ENCODE peak calls at places on chromosome 17, in seven cellular contexts. One of them, this sample, is unnamed.
A peak's percentile ranks its signal among the peaks of the same experiment; 100 is the strongest.

GRCh38 chr17:53032861-53033271 is 789.9 kb upstream of the KIF2B start:
- DNase-seq in GM12878: no peak
- DNase-seq in H1: peak; percentile 62
- DNase-seq in K562: no peak
- DNase-seq in SK-N-SH: peak; percentile 21
- DNase-seq in HepG2: peak; percentile 71
- DNase-seq in HCT116: peak; percentile 4
- DNase-seq in this sample: peak; percentile 9

GRCh38 chr17:2064511-2064910 is 9.6 kb downstream of the HIC1 start:
- DNase-seq in HCT116: no peak
- DNase-seq in H1: no peak
- DNase-seq in SK-N-SH: no peak
- DNase-seq in GM12878: no peak
- DNase-seq in HepG2: no peak
- DNase-seq in K562: no peak
- DNase-seq in this sample: no peak

GRCh38 chr17:73667184-73667959 is 23.1 kb upstream of the SDK2 start:
- DNase-seq in GM12878: no peak
- DNase-seq in HCT116: no peak
- DNase-seq in HepG2: no peak
- DNase-seq in K562: no peak
- DNase-seq in H1: no peak
- DNase-seq in SK-N-SH: peak; percentile 42
- DNase-seq in this sample: no peak

GRCh38 chr17:13736915-13737314 is 135.2 kb upstream of the HS3ST3A1 start:
- DNase-seq in H1: no peak
- DNase-seq in HCT116: no peak
- DNase-seq in SK-N-SH: no peak
- DNase-seq in GM12878: no peak
- DNase-seq in K562: no peak
- DNase-seq in HepG2: no peak
- DNase-seq in this sample: no peak

GRCh38 chr17:80678621-80679020 is 134.0 kb downstream of the RPTOR start:
- DNase-seq in SK-N-SH: no peak
- DNase-seq in HepG2: no peak
- DNase-seq in K562: peak; percentile 20
- DNase-seq in HCT116: no peak
- DNase-seq in GM12878: no peak
- DNase-seq in H1: no peak
- DNase-seq in this sample: no peak

GRCh38 chr17:21246698-21247097 is 6.5 kb downstream of the NATD1 start:
- DNase-seq in HepG2: no peak
- DNase-seq in SK-N-SH: no peak
- DNase-seq in HCT116: no peak
- DNase-seq in H1: no peak
- DNase-seq in K562: no peak
- DNase-seq in GM12878: no peak
- DNase-seq in this sample: no peak

GRCh38 chr17:61474235-61474927 is 22.2 kb downstream of the TBX4 start:
- DNase-seq in K562: no peak
- DNase-seq in HepG2: no peak
- DNase-seq in H1: no peak
- DNase-seq in HCT116: no peak
- DNase-seq in GM12878: no peak
- DNase-seq in SK-N-SH: no peak
- DNase-seq in this sample: no peak

GRCh38 chr17:72122668-72123495 is 2.1 kb downstream of the SOX9 start:
- DNase-seq in H1: peak; percentile 64
- DNase-seq in SK-N-SH: peak; percentile 72
- DNase-seq in HepG2: peak; percentile 86
- DNase-seq in K562: no peak
- DNase-seq in HCT116: no peak
- DNase-seq in GM12878: no peak
- DNase-seq in this sample: peak; percentile 49

GRCh38 chr17:81553616-81554181 is 1.5 kb upstream of the FAAP100 start:
- DNase-seq in K562: no peak
- DNase-seq in GM12878: peak; percentile 9
- DNase-seq in HepG2: no peak
- DNase-seq in HCT116: peak; percentile 16
- DNase-seq in SK-N-SH: peak; percentile 83
- DNase-seq in H1: no peak
- DNase-seq in this sample: no peak

GRCh38 chr17:1735834-1736347 is 6.8 kb upstream of the SERPINF2 start:
- DNase-seq in K562: no peak
- DNase-seq in HepG2: peak; percentile 54
- DNase-seq in HCT116: no peak
- DNase-seq in SK-N-SH: peak; percentile 38
- DNase-seq in H1: no peak
- DNase-seq in GM12878: no peak
- DNase-seq in this sample: no peak

GRCh38 chr17:9360610-9361571 is 214.7 kb downstream of the STX8 start:
- DNase-seq in HepG2: peak; percentile 90
- DNase-seq in HCT116: no peak
- DNase-seq in GM12878: no peak
- DNase-seq in H1: no peak
- DNase-seq in SK-N-SH: no peak
- DNase-seq in K562: no peak
- DNase-seq in this sample: peak; percentile 5

GRCh38 chr17:62565817-62566216 is 61.7 kb upstream of the MRC2 start:
- DNase-seq in H1: no peak
- DNase-seq in SK-N-SH: no peak
- DNase-seq in GM12878: no peak
- DNase-seq in HepG2: no peak
- DNase-seq in K562: no peak
- DNase-seq in HCT116: no peak
- DNase-seq in this sample: no peak

GRCh38 chr17:32281011-32281451 is 15.4 kb downstream of the RHBDL3 start:
- DNase-seq in HepG2: no peak
- DNase-seq in H1: peak; percentile 82
- DNase-seq in GM12878: no peak
- DNase-seq in K562: no peak
- DNase-seq in HCT116: no peak
- DNase-seq in SK-N-SH: no peak
- DNase-seq in this sample: no peak

GRCh38 chr17:78822552-78822951 is 18.1 kb downstream of the USP36 start:
- DNase-seq in K562: no peak
- DNase-seq in SK-N-SH: peak; percentile 69
- DNase-seq in HepG2: no peak
- DNase-seq in H1: no peak
- DNase-seq in HCT116: no peak
- DNase-seq in GM12878: no peak
- DNase-seq in this sample: no peak

GRCh38 chr17:48577946-48578615 is at the start of gene HOXB4:
- DNase-seq in GM12878: peak; percentile 43
- DNase-seq in SK-N-SH: no peak
- DNase-seq in H1: no peak
- DNase-seq in HepG2: no peak
- DNase-seq in K562: peak; percentile 87
- DNase-seq in HCT116: no peak
- DNase-seq in this sample: no peak

GRCh38 chr17:56110463-56111138 is 42.7 kb upstream of the ANKFN1 start:
- DNase-seq in K562: no peak
- DNase-seq in HCT116: no peak
- DNase-seq in HepG2: no peak
- DNase-seq in GM12878: no peak
- DNase-seq in SK-N-SH: no peak
- DNase-seq in H1: no peak
- DNase-seq in this sample: peak; percentile 89

GRCh38 chr17:49576121-49576905 is 642 bp downstream of the NXPH3 start:
- DNase-seq in GM12878: no peak
- DNase-seq in K562: peak; percentile 85
- DNase-seq in H1: peak; percentile 87
- DNase-seq in HepG2: no peak
- DNase-seq in HCT116: no peak
- DNase-seq in SK-N-SH: peak; percentile 93
- DNase-seq in this sample: peak; percentile 54

GRCh38 chr17:82948081-82948511 is 108.3 kb upstream of the ZNF750 start:
- DNase-seq in K562: no peak
- DNase-seq in H1: no peak
- DNase-seq in SK-N-SH: no peak
- DNase-seq in HepG2: no peak
- DNase-seq in HCT116: no peak
- DNase-seq in GM12878: no peak
- DNase-seq in this sample: no peak

GRCh38 chr17:31582151-31582907 is 190.9 kb downstream of the RAB11FIP4 start:
- DNase-seq in K562: no peak
- DNase-seq in SK-N-SH: no peak
- DNase-seq in H1: no peak
- DNase-seq in GM12878: peak; percentile 32
- DNase-seq in HepG2: no peak
- DNase-seq in HCT116: no peak
- DNase-seq in this sample: no peak

GRCh38 chr17:35341465-35341992 is 31.9 kb downstream of the SLFN11 start:
- DNase-seq in HCT116: no peak
- DNase-seq in SK-N-SH: no peak
- DNase-seq in HepG2: no peak
- DNase-seq in H1: no peak
- DNase-seq in K562: no peak
- DNase-seq in GM12878: peak; percentile 71
- DNase-seq in this sample: no peak

GRCh38 chr17:78329263-78330059 is 30.4 kb downstream of the SOCS3 start:
- DNase-seq in HCT116: peak; percentile 76
- DNase-seq in H1: no peak
- DNase-seq in GM12878: no peak
- DNase-seq in SK-N-SH: peak; percentile 41
- DNase-seq in K562: no peak
- DNase-seq in HepG2: no peak
- DNase-seq in this sample: no peak

GRCh38 chr17:8740486-8740885 is 4.2 kb downstream of the CCDC42 start:
- DNase-seq in SK-N-SH: no peak
- DNase-seq in K562: peak; percentile 14
- DNase-seq in H1: peak; percentile 61
- DNase-seq in HepG2: no peak
- DNase-seq in GM12878: no peak
- DNase-seq in HCT116: no peak
- DNase-seq in this sample: no peak

GRCh38 chr17:29376667-29377268 is 13.4 kb upstream of the TAOK1 start:
- DNase-seq in HCT116: no peak
- DNase-seq in H1: no peak
- DNase-seq in K562: no peak
- DNase-seq in GM12878: no peak
- DNase-seq in SK-N-SH: no peak
- DNase-seq in HepG2: no peak
- DNase-seq in this sample: no peak

GRCh38 chr17:75877752-75878173 is 618 bp downstream of the TRIM47 start:
- DNase-seq in SK-N-SH: peak; percentile 93
- DNase-seq in HCT116: no peak
- DNase-seq in K562: peak; percentile 65
- DNase-seq in GM12878: no peak
- DNase-seq in H1: peak; percentile 87
- DNase-seq in HepG2: peak; percentile 68
- DNase-seq in this sample: peak; percentile 90

GRCh38 chr17:39777534-39778365 is 40.0 kb downstream of the GRB7 start:
- DNase-seq in SK-N-SH: no peak
- DNase-seq in GM12878: peak; percentile 73
- DNase-seq in K562: no peak
- DNase-seq in HCT116: no peak
- DNase-seq in H1: no peak
- DNase-seq in HepG2: no peak
- DNase-seq in this sample: no peak

GRCh38 chr17:65156185-65156834 is 19.1 kb downstream of the RGS9 start:
- DNase-seq in GM12878: no peak
- DNase-seq in SK-N-SH: no peak
- DNase-seq in HepG2: no peak
- DNase-seq in H1: no peak
- DNase-seq in HCT116: no peak
- DNase-seq in K562: no peak
- DNase-seq in this sample: no peak

GRCh38 chr17:65156835-65157565 is 19.8 kb downstream of the RGS9 start:
- DNase-seq in GM12878: no peak
- DNase-seq in HCT116: no peak
- DNase-seq in HepG2: no peak
- DNase-seq in H1: no peak
- DNase-seq in SK-N-SH: no peak
- DNase-seq in K562: no peak
- DNase-seq in this sample: no peak

GRCh38 chr17:65158622-65159021 is 21.5 kb downstream of the RGS9 start:
- DNase-seq in HepG2: no peak
- DNase-seq in H1: no peak
- DNase-seq in GM12878: no peak
- DNase-seq in SK-N-SH: peak; percentile 67
- DNase-seq in HCT116: no peak
- DNase-seq in K562: no peak
- DNase-seq in this sample: no peak

GRCh38 chr17:65160507-65160906 is 23.3 kb downstream of the RGS9 start:
- DNase-seq in GM12878: no peak
- DNase-seq in H1: no peak
- DNase-seq in HCT116: no peak
- DNase-seq in SK-N-SH: no peak
- DNase-seq in K562: no peak
- DNase-seq in HepG2: no peak
- DNase-seq in this sample: no peak

DNA sequence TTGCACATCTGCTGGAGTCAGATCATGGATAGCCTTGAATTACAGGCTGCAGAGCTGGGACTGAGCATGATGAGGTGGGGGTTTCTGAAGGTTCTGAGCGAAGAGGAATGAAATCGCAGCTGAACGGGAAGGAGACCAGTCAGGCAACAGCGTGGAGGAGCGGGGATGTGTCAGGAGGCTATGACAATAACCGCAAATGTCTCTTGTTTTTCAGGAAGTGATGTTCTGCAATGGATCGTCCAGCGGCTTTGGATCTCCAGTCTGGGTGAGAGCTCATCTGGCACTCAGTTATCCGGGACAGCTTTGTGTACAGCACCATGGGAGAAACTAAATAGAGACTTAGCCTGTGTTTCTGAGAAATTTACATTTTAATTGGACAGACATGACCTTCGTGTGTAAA is 20.9 kb downstream of the RGS9 start:
- DNase-seq in HCT116: no peak
- DNase-seq in SK-N-SH: no peak
- DNase-seq in GM12878: no peak
- DNase-seq in H1: no peak
- DNase-seq in K562: no peak
- DNase-seq in HepG2: no peak
- DNase-seq in this sample: no peak
- TF ChIP-seq JUND in HCT116: no peak
- TF ChIP-seq JUND in SK-N-SH: no peak
- TF ChIP-seq JUND in GM12878: no peak
- TF ChIP-seq JUND in H1: no peak
- TF ChIP-seq JUND in K562: no peak
- TF ChIP-seq JUND in HepG2: no peak
- TF ChIP-seq JUND in this sample: no peak

GRCh38 chr17:43368740-43369506 is 29.9 kb upstream of the ARL4D start:
- DNase-seq in GM12878: no peak
- DNase-seq in SK-N-SH: peak; percentile 75
- DNase-seq in K562: no peak
- DNase-seq in HCT116: peak; percentile 50
- DNase-seq in HepG2: peak; percentile 88
- DNase-seq in H1: peak; percentile 88
- DNase-seq in this sample: peak; percentile 94
- TF ChIP-seq JUND in GM12878: no peak
- TF ChIP-seq JUND in SK-N-SH: no peak
- TF ChIP-seq JUND in K562: no peak
- TF ChIP-seq JUND in HCT116: no peak
- TF ChIP-seq JUND in HepG2: no peak
- TF ChIP-seq JUND in H1: no peak
- TF ChIP-seq JUND in this sample: no peak

GRCh38 chr17:5644065-5644464 is 59.8 kb upstream of the NLRP1 start:
- DNase-seq in K562: no peak
- DNase-seq in GM12878: no peak
- DNase-seq in H1: no peak
- DNase-seq in HepG2: no peak
- DNase-seq in SK-N-SH: no peak
- DNase-seq in HCT116: no peak
- DNase-seq in this sample: no peak
- TF ChIP-seq JUND in K562: no peak
- TF ChIP-seq JUND in GM12878: no peak
- TF ChIP-seq JUND in H1: no peak
- TF ChIP-seq JUND in HepG2: no peak
- TF ChIP-seq JUND in SK-N-SH: no peak
- TF ChIP-seq JUND in HCT116: no peak
- TF ChIP-seq JUND in this sample: no peak

GRCh38 chr17:6347776-6348175 is 87.1 kb downstream of the AIPL1 start:
- DNase-seq in K562: no peak
- DNase-seq in H1: no peak
- DNase-seq in SK-N-SH: no peak
- DNase-seq in HCT116: no peak
- DNase-seq in GM12878: no peak
- DNase-seq in HepG2: no peak
- DNase-seq in this sample: no peak
- TF ChIP-seq JUND in K562: no peak
- TF ChIP-seq JUND in H1: no peak
- TF ChIP-seq JUND in SK-N-SH: no peak
- TF ChIP-seq JUND in HCT116: no peak
- TF ChIP-seq JUND in GM12878: no peak
- TF ChIP-seq JUND in HepG2: no peak
- TF ChIP-seq JUND in this sample: no peak

This sample was measured in T47D.